ENCODE peak calls at places on chromosome 1, in six cellular contexts. D is HCT116, F is K562, L is GM12878, U is HepG2, H is H1. Y is an unnamed sample.

GRCh38 chr1:31407029-31407626 is 5.9 kb upstream of the SERINC2 start:
- DNase-seq in F (no peak), H (no peak), L (no peak), D (no peak), U (no peak), Y (no peak)

GRCh38 chr1:90729484-90730246 is 12.6 kb upstream of the BARHL2 start:
- DNase-seq in F (peak), L (no peak), U (no peak), H (no peak), D (no peak), Y (no peak)

GRCh38 chr1:48673725-48674124 is 103.0 kb downstream of the BEND5 start:
- DNase-seq in F (peak), L (no peak), U (peak), D (peak), H (no peak), Y (no peak)

GRCh38 chr1:11963622-11964021 is 16.6 kb upstream of the MFN2 start:
- DNase-seq in U (no peak), L (no peak), F (no peak), H (no peak), D (no peak), Y (no peak)

GRCh38 chr1:215484111-215484914 is 82.8 kb upstream of the KCTD3 start:
- DNase-seq in U (no peak), D (no peak), H (peak), L (no peak), F (no peak), Y (peak)

GRCh38 chr1:108685524-108685923 is 6.6 kb upstream of the PRPF38B start:
- DNase-seq in D (no peak), H (no peak), L (no peak), F (no peak), U (no peak), Y (no peak)

GRCh38 chr1:93177991-93178390 is 2.2 kb downstream of the TMED5 start:
- DNase-seq in H (no peak), F (peak), U (no peak), L (no peak), D (no peak), Y (no peak)

GRCh38 chr1:160224606-160225005 is 19.4 kb downstream of the PEA15 start:
- DNase-seq in L (no peak), H (no peak), D (no peak), U (no peak), F (no peak), Y (no peak)

GRCh38 chr1:1359668-1360468 is 1.5 kb upstream of the MXRA8 start:
- DNase-seq in L (no peak), H (no peak), D (no peak), F (no peak), U (peak), Y (no peak)

GRCh38 chr1:229378586-229379442 is 36.0 kb upstream of the CCSAP start:
- DNase-seq in L (no peak), F (peak), D (no peak), U (no peak), H (no peak), Y (no peak)

GRCh38 chr1:31445951-31446350 is 32.9 kb downstream of the SERINC2 start:
- DNase-seq in L (no peak), D (no peak), U (no peak), H (no peak), F (no peak), Y (no peak)

GRCh38 chr1:6243993-6244392 is at the start of gene HES3:
- DNase-seq in L (no peak), F (no peak), U (no peak), H (no peak), D (no peak), Y (no peak)

GRCh38 chr1:167815650-167816049 is 93.9 kb downstream of the MPZL1 start:
- DNase-seq in D (no peak), F (no peak), L (no peak), U (no peak), H (no peak), Y (no peak)

GRCh38 chr1:245234217-245235120 is 79.7 kb downstream of the KIF26B start:
- DNase-seq in U (no peak), H (peak), L (no peak), D (no peak), F (no peak), Y (peak)

GRCh38 chr1:117630423-117630998 is 24.7 kb downstream of the TENT5C start:
- DNase-seq in H (no peak), L (no peak), D (no peak), F (no peak), U (no peak), Y (no peak)

GRCh38 chr1:95002657-95003432 is 69.9 kb downstream of the ALG14 start:
- DNase-seq in H (no peak), F (no peak), D (no peak), U (peak), L (no peak), Y (no peak)

GRCh38 chr1:10634428-10635384 is 160.0 kb downstream of the PEX14 start:
- DNase-seq in U (no peak), D (no peak), H (no peak), F (no peak), L (no peak), Y (no peak)

GRCh38 chr1:108209456-108210108 is 9.4 kb upstream of the SLC25A24 start:
- DNase-seq in L (no peak), H (no peak), U (no peak), D (no peak), F (no peak), Y (no peak)

GRCh38 chr1:69551476-69552324 is 16.0 kb upstream of the LRRC7 start:
- DNase-seq in F (no peak), H (no peak), L (no peak), D (no peak), U (no peak), Y (no peak)

GRCh38 chr1:17745564-17745955 is 9.6 kb upstream of the ACTL8 start:
- DNase-seq in L (no peak), D (no peak), H (no peak), F (no peak), U (no peak), Y (no peak)

GRCh38 chr1:17746920-17747319 is 8.2 kb upstream of the ACTL8 start:
- DNase-seq in U (no peak), H (no peak), L (no peak), F (no peak), D (no peak), Y (no peak)

GRCh38 chr1:17743028-17743706 is 12.0 kb upstream of the ACTL8 start:
- DNase-seq in F (no peak), D (no peak), L (no peak), H (no peak), U (no peak), Y (no peak)

GRCh38 chr1:17743925-17744324 is 11.2 kb upstream of the ACTL8 start:
- DNase-seq in F (no peak), L (no peak), D (no peak), U (no peak), H (no peak), Y (no peak)

GRCh38 chr1:17744666-17745563 is 10.2 kb upstream of the ACTL8 start:
- DNase-seq in U (peak), L (no peak), D (no peak), H (no peak), F (no peak), Y (no peak)
- TF ChIP-seq ZNF274 in U (no peak), L (no peak), D (no peak), H (no peak), F (no peak), Y (no peak)

GRCh38 chr1:221437924-221438323 is 304.0 kb downstream of the DUSP10 start:
- DNase-seq in U (no peak), D (peak), H (no peak), L (no peak), F (no peak), Y (no peak)

GRCh38 chr1:221439008-221439733 is 302.7 kb downstream of the DUSP10 start:
- DNase-seq in H (peak), F (no peak), D (peak), U (no peak), L (peak), Y (no peak)

GRCh38 chr1:221440658-221441057 is 301.2 kb downstream of the DUSP10 start:
- DNase-seq in U (no peak), H (no peak), D (peak), L (no peak), F (no peak), Y (no peak)

GRCh38 chr1:221442056-221442455 is 299.8 kb downstream of the DUSP10 start:
- DNase-seq in H (no peak), F (no peak), U (no peak), L (no peak), D (no peak), Y (no peak)

DNA sequence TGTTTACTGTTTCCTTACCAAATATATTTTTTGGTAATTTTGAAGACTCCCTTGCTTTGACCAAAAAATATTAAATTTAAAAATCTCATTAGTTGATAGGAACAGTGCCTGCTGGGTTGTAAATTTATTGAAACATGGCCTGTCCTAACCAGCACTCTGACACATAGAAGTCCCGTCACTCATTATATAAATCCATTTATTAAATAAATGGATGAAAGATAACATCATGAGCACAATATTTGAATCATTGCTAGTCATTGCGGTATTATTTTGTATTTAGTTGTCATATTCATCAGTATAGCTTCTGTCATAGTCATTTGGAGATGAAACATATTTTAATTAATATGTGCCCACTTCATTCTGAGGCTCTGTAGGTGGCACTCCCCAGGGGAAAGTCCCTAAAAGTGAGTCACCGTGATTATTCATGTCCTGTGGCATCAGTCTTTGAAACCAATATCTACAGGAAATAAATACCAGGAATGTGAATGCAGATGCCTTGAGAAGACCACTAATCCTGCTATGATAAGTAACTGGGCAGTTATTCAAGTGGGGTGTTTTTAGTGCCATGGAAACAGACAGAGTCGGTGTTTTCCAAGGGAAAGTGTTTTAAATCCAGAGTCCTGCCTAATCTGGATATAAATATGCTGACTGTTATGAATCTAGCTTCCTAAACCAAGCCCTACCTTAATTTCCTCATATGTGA is 302.0 kb downstream of the DUSP10 start:
- DNase-seq in L (no peak), U (peak), F (no peak), D (peak), H (no peak), Y (no peak)
- H3K9ac ChIP-seq in L (no peak), U (no peak), F (no peak), D (peak), H (no peak), Y (no peak)

DNA sequence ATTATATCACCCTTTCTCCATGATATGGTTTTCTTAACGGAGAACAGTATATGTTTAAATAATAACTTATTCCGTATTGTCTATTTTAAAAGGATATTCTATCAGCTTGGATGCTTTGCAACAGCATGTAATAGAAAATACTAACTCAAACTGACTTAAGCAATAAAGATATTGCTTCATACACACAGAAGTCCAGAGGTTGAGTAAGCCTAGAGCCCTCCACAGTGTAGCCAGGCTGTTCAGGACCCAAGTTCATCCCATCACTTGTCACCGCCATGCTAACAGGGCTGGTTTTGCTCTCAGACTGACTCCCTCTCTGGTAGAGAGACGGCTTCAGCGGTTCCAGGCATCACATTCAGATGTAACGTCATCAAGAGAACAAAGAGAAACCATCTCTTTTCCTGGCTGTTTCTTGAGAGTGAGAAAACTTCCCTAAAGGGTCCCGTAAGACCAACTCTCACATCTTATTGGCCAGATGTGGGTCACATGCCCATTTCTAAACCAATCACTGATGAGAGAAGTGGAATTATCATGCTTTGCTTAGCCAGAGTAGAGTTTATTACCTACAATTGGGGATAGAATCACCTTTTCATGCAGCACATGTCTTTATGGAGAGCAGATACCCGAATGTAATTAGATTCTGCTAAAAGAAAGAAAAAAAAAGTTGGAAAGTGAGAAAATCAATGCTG is 54.2 kb downstream of the LYPLAL1 start:
- DNase-seq in F (no peak), D (no peak), L (no peak), H (no peak), U (no peak), Y (no peak)
- TF ChIP-seq ZNF274 in F (no peak), D (no peak), L (no peak), H (no peak), U (no peak), Y (no peak)

GRCh38 chr1:28439320-28439719 is 66.5 kb upstream of the RCC1 start:
- DNase-seq in U (no peak), F (no peak), H (no peak), D (no peak), L (no peak), Y (no peak)
- H3K9ac ChIP-seq in U (no peak), F (no peak), H (no peak), D (no peak), L (no peak), Y (no peak)

DNA sequence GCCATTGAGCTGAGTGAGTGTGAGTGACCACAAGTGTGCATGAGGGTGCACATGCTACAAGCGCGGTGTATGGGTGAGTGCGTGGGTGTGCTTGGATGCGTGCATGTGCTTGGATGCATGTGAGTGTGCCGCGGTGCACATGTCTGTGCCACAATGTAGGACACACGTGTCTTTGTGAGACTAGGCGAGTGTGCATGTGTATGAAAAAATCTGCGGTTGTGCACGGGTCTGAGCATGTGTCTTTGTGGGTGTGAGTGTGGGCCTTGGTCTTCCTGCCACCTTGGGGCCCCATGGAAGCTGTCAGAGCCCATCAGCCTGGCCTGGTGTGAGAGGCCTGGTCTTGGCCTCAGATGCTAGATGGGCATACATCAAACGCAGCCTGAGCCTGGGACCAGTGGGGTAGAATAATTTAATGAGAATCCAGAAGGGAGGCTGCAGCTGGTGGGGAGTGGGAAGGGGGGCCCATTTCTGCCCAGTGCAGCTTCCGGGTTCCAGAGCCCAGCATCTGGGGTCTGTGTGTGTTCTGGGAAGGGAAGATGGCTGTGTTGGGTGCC is 103.9 kb upstream of the SLC2A1 start:
- DNase-seq in D (no peak), H (no peak), L (no peak), F (no peak), U (no peak), Y (no peak)
- TF ChIP-seq ZNF274 in D (no peak), H (no peak), L (no peak), F (no peak), U (no peak), Y (no peak)

GRCh38 chr1:96863449-96863848 is 141.9 kb downstream of the PTBP2 start:
- DNase-seq in L (no peak), H (no peak), F (no peak), D (no peak), U (no peak), Y (no peak)
- H3K9ac ChIP-seq in L (no peak), H (no peak), F (no peak), D (no peak), U (no peak), Y (no peak)

DNA sequence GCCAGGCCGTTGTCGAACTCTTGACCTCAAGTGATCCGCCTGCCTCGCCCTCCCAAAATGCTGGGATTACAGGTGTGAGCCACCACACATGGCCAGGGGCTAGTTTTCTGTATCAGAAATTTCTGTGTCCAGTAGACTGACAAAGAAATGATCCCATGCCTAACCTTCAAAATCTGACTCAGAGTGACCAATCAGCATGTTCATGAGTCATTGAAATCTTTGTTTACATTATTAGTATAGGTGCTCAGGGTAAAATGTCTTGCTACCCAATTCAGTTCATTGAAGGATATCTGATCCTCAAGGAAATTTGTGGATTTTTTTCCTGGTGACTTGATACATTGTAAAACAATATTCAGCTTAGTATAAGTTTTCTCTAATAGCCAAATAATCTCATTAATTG is 11.0 kb upstream of the LDLRAD2 start:
- DNase-seq in F (no peak), D (no peak), L (no peak), U (no peak), H (no peak), Y (no peak)
- TF ChIP-seq ZNF274 in F (no peak), D (no peak), L (no peak), U (no peak), H (no peak), Y (no peak)

GRCh38 chr1:235070819-235071218 is 57.8 kb downstream of the TOMM20 start:
- DNase-seq in D (no peak), F (no peak), L (no peak), H (no peak), U (no peak), Y (no peak)
- H3K9ac ChIP-seq in D (no peak), F (no peak), L (no peak), H (no peak), U (peak), Y (no peak)

GRCh38 chr1:29333008-29333407 is 96.7 kb downstream of the PTPRU start:
- DNase-seq in U (no peak), L (no peak), D (no peak), F (no peak), H (no peak), Y (no peak)

GRCh38 chr1:29330856-29331255 is 94.5 kb downstream of the PTPRU start:
- DNase-seq in U (no peak), D (no peak), H (no peak), L (no peak), F (no peak), Y (no peak)

GRCh38 chr1:29331731-29332130 is 95.4 kb downstream of the PTPRU start:
- DNase-seq in F (no peak), H (no peak), U (no peak), L (no peak), D (no peak), Y (no peak)

GRCh38 chr1:29331309-29331708 is 95.0 kb downstream of the PTPRU start:
- DNase-seq in D (no peak), L (no peak), F (no peak), H (no peak), U (no peak), Y (no peak)

GRCh38 chr1:29332204-29332603 is 95.9 kb downstream of the PTPRU start:
- DNase-seq in L (no peak), D (peak), U (peak), H (peak), F (peak), Y (peak)
- TF ChIP-seq ZNF274 in L (no peak), D (no peak), U (no peak), H (no peak), F (no peak), Y (no peak)

Y was measured in NT2/D1.